ENCODE peak calls at places on chromosomes 4 and X, in nine cellular contexts. K is cardiac muscle cell, P is GM23248, O is thoracic aorta, N is tibial artery, H is stomach, A is sigmoid colon, Y is right atrium auricular region, C is tibial nerve. Q is an unnamed sample. For H3K36me3, the result is how much of the 10 kb centered on the place peaks cover.

GRCh38 chr4:8080754-8081065 is 77.9 kb downstream of the ABLIM2 start:
- DNase-seq in N (no peak), K (no peak), Y (no peak), C (no peak), O (no peak), H (no peak), P (no peak), A (no peak), Q (no peak)

GRCh38 chrX:54413753-54414152 is 26.5 kb upstream of the TSR2 start:
- DNase-seq in Y (no peak), K (peak), P (peak), O (no peak), H (no peak), A (no peak), N (no peak), C (no peak), Q (no peak)

GRCh38 chrX:21658746-21659145 is 616 bp upstream of the KLHL34 start:
- DNase-seq in H (no peak), N (no peak), A (no peak), Y (no peak), O (no peak), K (no peak), P (no peak), C (no peak), Q (no peak)

GRCh38 chr4:69054578-69055200 is 41.6 kb upstream of the UGT2B7 start:
- DNase-seq in O (no peak), A (no peak), C (no peak), N (no peak), Y (no peak), H (no peak), K (peak), P (peak), Q (no peak)

GRCh38 chr4:187006189-187006618 is 282.5 kb upstream of the FAT1 start:
- DNase-seq in N (no peak), O (no peak), H (no peak), A (no peak), P (peak), Y (no peak), C (no peak), K (peak), Q (no peak)

GRCh38 chr4:90727938-90728337 is 600.7 kb downstream of the CCSER1 start:
- DNase-seq in O (no peak), N (no peak), C (no peak), A (no peak), Y (no peak), P (no peak), H (no peak), K (no peak), Q (no peak)

GRCh38 chr4:75660491-75660890 is 12.7 kb downstream of the G3BP2 start:
- DNase-seq in Y (no peak), A (no peak), H (no peak), N (no peak), P (no peak), C (no peak), K (no peak), O (no peak), Q (no peak)

GRCh38 chrX:32489125-32489524 is 722.2 kb downstream of the DMD start:
- DNase-seq in C (no peak), H (no peak), A (no peak), Y (no peak), K (no peak), N (no peak), P (no peak), O (no peak), Q (no peak)

GRCh38 chr4:171721937-171722336 is 91.3 kb upstream of the GALNTL6 start:
- DNase-seq in K (no peak), P (no peak), A (no peak), H (no peak), N (no peak), Y (no peak), O (no peak), C (no peak), Q (no peak)

GRCh38 chrX:42530027-42530426 is 247.9 kb downstream of the PPP1R2C start:
- DNase-seq in O (no peak), C (no peak), K (peak), H (no peak), N (no peak), P (peak), Y (no peak), A (no peak), Q (no peak)

GRCh38 chrX:73728518-73729023 is 165.6 kb downstream of the CHIC1 start:
- DNase-seq in H (no peak), N (no peak), C (no peak), O (no peak), Y (no peak), P (no peak), A (no peak), K (no peak), Q (no peak)

GRCh38 chrX:10048076-10048475 is 80.9 kb downstream of the CLDN34 start:
- DNase-seq in C (no peak), O (no peak), H (no peak), N (no peak), P (peak), K (peak), A (no peak), Y (no peak), Q (no peak)

GRCh38 chr4:55635282-55635681 is 816 bp downstream of the NMU start:
- DNase-seq in K (no peak), Y (no peak), O (no peak), N (no peak), P (no peak), H (no peak), A (no peak), C (no peak), Q (peak)

GRCh38 chr4:36187723-36188333 is 56.5 kb downstream of the ARAP2 start:
- DNase-seq in N (no peak), O (no peak), K (peak), C (no peak), A (no peak), H (no peak), Y (no peak), P (peak), Q (no peak)

GRCh38 chr4:47209833-47210232 is 178.5 kb downstream of the GABRB1 start:
- DNase-seq in Y (no peak), A (no peak), K (peak), O (no peak), C (no peak), N (no peak), P (peak), H (no peak), Q (no peak)

GRCh38 chr4:16045687-16046086 is 38.1 kb downstream of the PROM1 start:
- DNase-seq in A (no peak), O (no peak), K (no peak), P (peak), H (no peak), Y (no peak), C (no peak), N (no peak), Q (no peak)

GRCh38 chr4:88765729-88766128 is 68.1 kb upstream of the NAP1L5 start:
- DNase-seq in H (no peak), N (peak), Y (peak), K (peak), O (peak), C (no peak), A (no peak), P (peak), Q (no peak)

GRCh38 chr4:19146038-19146437 is 1105.7 kb upstream of the SLIT2 start:
- DNase-seq in N (no peak), K (no peak), C (no peak), A (no peak), H (no peak), Y (no peak), O (no peak), P (no peak), Q (no peak)

GRCh38 chr4:16205298-16206164 is 20.7 kb downstream of the TAPT1 start:
- DNase-seq in N (no peak), C (no peak), H (no peak), P (peak), Y (no peak), K (peak), A (no peak), O (no peak), Q (peak)

GRCh38 chrX:153726286-153727107 is 1.8 kb downstream of the ABCD1 start:
- DNase-seq in A (peak), P (peak), H (peak), N (peak), Y (peak), K (peak), C (peak), O (no peak), Q (peak)

GRCh38 chrX:9912341-9912740 is 54.8 kb upstream of the CLDN34 start:
- DNase-seq in P (peak), A (no peak), Y (no peak), H (no peak), K (peak), C (no peak), O (no peak), N (no peak), Q (no peak)

GRCh38 chr4:54149323-54149722 is 49.4 kb downstream of the GSX2 start:
- DNase-seq in A (no peak), Y (no peak), H (no peak), O (no peak), K (no peak), N (no peak), C (no peak), P (no peak), Q (no peak)

GRCh38 chrX:17932781-17933180 is 71.7 kb upstream of the RAI2 start:
- DNase-seq in P (no peak), Y (no peak), C (no peak), N (no peak), A (no peak), K (no peak), H (no peak), O (no peak), Q (no peak)

DNA sequence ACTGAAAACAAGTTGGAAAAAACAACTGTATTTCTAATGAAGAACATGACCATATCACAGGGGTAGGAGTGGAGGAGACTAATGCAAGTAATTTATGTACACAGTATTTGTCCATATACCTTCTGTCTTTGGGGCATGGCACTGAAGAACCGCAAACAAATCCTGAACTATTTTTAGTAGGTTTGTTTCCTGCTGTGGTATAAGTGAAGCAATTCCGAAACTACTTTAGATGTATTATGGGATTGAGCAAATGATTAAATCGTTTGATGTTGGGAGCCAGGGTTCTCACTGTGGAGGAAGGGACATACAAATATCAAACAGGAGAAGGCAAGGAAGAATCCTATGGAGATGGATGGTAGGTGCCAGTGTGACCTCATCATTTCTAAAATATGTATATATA is 18.9 kb upstream of the SH3KBP1 start:
- DNase-seq in Y (no peak), O (no peak), N (no peak), C (no peak), K (no peak), A (no peak), H (no peak), P (no peak), Q (no peak)
- H3K36me3 ChIP-seq in Y (under half), O (under half), N (under half), C (under half), K (under half), A (under half), H (under half), P (under half), Q (under half)

DNA sequence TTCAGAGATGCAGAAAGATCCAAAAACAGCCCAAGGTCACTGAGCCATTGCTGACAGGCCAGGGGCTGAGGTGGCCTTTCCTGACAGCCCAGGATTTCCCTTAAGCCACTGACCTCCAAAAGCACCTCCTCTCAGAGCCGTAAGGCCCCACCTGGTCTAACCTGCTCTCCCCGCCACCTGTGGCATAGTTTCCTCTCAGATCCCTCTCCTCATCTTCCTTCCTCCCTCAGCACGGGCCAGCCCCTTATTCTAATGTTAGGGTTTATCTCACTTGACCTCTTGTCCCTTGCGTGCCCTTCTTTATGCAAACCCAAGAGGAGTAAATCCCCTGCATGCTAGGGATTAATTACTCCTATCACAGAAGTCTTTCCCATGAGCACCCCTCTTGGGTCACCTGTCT is 113.0 kb downstream of the RBM47 start:
- DNase-seq in K (no peak), Y (no peak), N (no peak), C (no peak), A (no peak), P (no peak), H (peak), O (no peak), Q (no peak)
- H3K27ac ChIP-seq in K (no peak), Y (no peak), N (no peak), C (no peak), A (no peak), P (no peak), H (peak), O (no peak), Q (no peak)

GRCh38 chr4:140254656-140255299 is 100.8 kb upstream of the MAML3 start:
- DNase-seq in P (peak), A (no peak), Y (no peak), O (no peak), K (no peak), H (no peak), C (no peak), N (no peak), Q (no peak)

GRCh38 chr4:140252144-140252741 is 98.3 kb upstream of the MAML3 start:
- DNase-seq in Y (no peak), P (no peak), A (peak), K (peak), H (peak), C (no peak), N (no peak), O (no peak), Q (no peak)

GRCh38 chr4:140252742-140253555 is 99.0 kb upstream of the MAML3 start:
- DNase-seq in P (peak), O (no peak), N (peak), H (peak), A (peak), Y (no peak), K (peak), C (peak), Q (peak)

GRCh38 chr4:140255467-140255866 is 101.5 kb upstream of the MAML3 start:
- DNase-seq in C (no peak), H (no peak), A (no peak), N (no peak), O (no peak), P (peak), K (no peak), Y (no peak), Q (no peak)

GRCh38 chr4:140253556-140254027 is 99.6 kb upstream of the MAML3 start:
- DNase-seq in K (no peak), N (no peak), O (no peak), A (no peak), P (no peak), H (no peak), C (no peak), Y (no peak), Q (no peak)
- H3K4me3 ChIP-seq in K (no peak), N (peak), O (peak), A (peak), P (peak), H (peak), C (no peak), Y (no peak), Q (no peak)

GRCh38 chr4:38025665-38026064 is 65.5 kb downstream of the PTTG2 start:
- DNase-seq in K (no peak), P (no peak), H (no peak), Y (no peak), A (no peak), O (no peak), C (no peak), N (no peak), Q (no peak)
- H3K36me3 ChIP-seq in K (under half), P (under half), H (under half), Y (half or more), A (under half), O (under half), C (half or more), N (half or more), Q (under half)

DNA sequence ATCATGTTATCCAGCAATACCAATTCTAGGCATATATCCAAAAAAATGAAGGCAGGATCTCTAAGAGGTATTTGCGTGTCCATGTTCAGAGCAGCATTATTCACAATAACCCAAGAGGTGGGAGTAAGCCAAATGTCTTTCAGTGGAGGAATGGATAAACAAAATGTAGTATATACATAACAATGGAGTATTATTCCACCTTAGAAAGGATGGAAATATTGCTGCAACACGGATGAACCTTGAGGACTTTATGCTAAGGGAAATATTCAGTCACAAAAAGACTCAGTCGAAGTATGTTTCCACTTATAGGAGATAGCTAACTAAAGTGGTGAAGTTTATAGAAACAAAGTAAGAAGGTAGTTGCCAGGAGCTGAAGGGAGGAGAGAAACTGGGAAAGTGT is 74.3 kb downstream of the LARP1B start:
- DNase-seq in A (no peak), K (no peak), C (no peak), N (no peak), O (no peak), Y (no peak), P (no peak), H (no peak), Q (no peak)
- H3K27ac ChIP-seq in A (no peak), K (no peak), C (no peak), N (no peak), O (no peak), Y (no peak), P (no peak), H (no peak), Q (no peak)

GRCh38 chrX:47936224-47936939 is 67.4 kb downstream of the ZNF182 start:
- DNase-seq in N (no peak), Y (no peak), O (no peak), A (no peak), K (peak), C (no peak), P (no peak), H (no peak), Q (no peak)
- H3K4me3 ChIP-seq in N (no peak), Y (no peak), O (no peak), A (no peak), K (peak), C (no peak), P (no peak), H (no peak), Q (no peak)

DNA sequence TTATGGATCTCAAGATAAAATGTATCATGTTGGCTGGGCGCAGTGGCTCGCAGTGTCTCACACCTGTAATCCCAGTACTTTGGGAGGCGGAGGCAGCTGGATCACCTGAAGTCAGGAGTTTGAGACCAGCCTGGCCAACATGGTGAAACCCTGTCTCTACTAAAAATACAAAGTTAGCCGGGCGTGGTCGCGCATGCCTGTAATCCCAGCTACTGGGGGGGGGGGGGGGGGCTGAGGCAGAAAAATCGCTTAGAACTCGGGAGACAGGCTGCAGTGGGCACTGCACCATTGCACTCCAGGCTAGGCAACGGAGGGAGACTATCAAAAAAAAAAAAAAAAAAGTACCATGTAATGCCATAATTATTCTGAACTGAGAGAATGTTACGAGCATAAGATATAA is 2.1 kb downstream of the RBMX start:
- DNase-seq in A (no peak), H (no peak), Y (no peak), O (no peak), C (no peak), P (no peak), K (no peak), N (no peak), Q (no peak)
- H3K36me3 ChIP-seq in A (under half), H (under half), Y (half or more), O (under half), C (under half), P (under half), K (under half), N (under half), Q (under half)

GRCh38 chr4:38173935-38174334 is 213.7 kb downstream of the PTTG2 start:
- DNase-seq in H (no peak), A (no peak), K (no peak), C (no peak), P (peak), O (no peak), Y (no peak), N (no peak), Q (no peak)

GRCh38 chr4:38177792-38178665 is 217.8 kb downstream of the PTTG2 start:
- DNase-seq in N (peak), P (peak), A (peak), O (no peak), K (peak), Y (peak), C (peak), H (peak), Q (peak)

GRCh38 chr4:38177035-38177791 is 217.0 kb downstream of the PTTG2 start:
- DNase-seq in C (no peak), N (peak), H (peak), A (no peak), K (peak), Y (peak), O (no peak), P (peak), Q (peak)

GRCh38 chr4:38178666-38178995 is 218.4 kb downstream of the PTTG2 start:
- DNase-seq in O (no peak), P (no peak), A (no peak), N (no peak), C (no peak), H (no peak), Y (no peak), K (no peak), Q (no peak)

DNA sequence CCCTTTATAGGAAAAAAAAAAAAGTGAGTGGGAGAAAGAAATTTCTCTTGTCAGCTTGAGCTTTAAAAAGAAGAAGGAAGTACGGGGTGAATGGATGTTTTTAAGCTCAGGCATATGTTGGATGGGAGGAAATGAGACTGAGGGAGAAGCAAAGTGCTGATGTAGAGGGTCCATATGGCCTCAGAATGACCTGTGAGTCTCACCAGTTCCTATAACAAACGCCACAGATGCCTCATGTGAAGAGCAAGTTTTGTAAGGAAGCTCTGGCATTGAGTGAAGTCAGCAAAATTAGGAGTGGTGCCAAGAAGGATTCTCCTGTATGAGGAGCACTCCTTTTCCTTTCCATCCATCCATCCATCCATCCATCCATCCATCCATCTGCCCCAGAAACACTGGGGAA is 214.6 kb downstream of the PTTG2 start:
- DNase-seq in A (no peak), K (no peak), H (no peak), O (no peak), P (no peak), C (no peak), N (peak), Y (no peak), Q (no peak)
- H3K27ac ChIP-seq in A (no peak), K (no peak), H (peak), O (no peak), P (no peak), C (no peak), N (no peak), Y (no peak), Q (no peak)

Q was measured in CD4-positive, CD25-positive, alpha-beta regulatory T cell.